ENCODE peak calls at places on chromosomes 3 and 15, in nine cellular contexts. F, U, Y, L, D, J, N, Q and E are unnamed samples.
A peak's percentile ranks its signal among the peaks of the same experiment; 100 is the strongest.

GRCh38 chr3:189937302-189938255 is 183.1 kb downstream of the P3H2 start:
- DNase-seq in Q (no peak), N (peak; percentile 85), U (peak; percentile 99), D (no peak), L (no peak), F (no peak), J (no peak), Y (no peak), E (peak; percentile 94)

GRCh38 chr15:48625126-48625525 is 20.4 kb downstream of the FBN1 start:
- DNase-seq in J (no peak), Y (no peak), L (no peak), F (no peak), N (no peak), U (peak; percentile 54), Q (no peak), D (no peak), E (no peak)

GRCh38 chr15:64681424-64682024 is 93.9 kb downstream of the RBPMS2 start:
- DNase-seq in N (peak; percentile 69), D (no peak), L (no peak), Q (peak; percentile 88), Y (peak; percentile 26), J (no peak), U (peak; percentile 58), F (no peak), E (no peak)

GRCh38 chr3:188947401-188947982 is 224.3 kb upstream of the TPRG1 start:
- DNase-seq in Q (peak; percentile 94), N (peak; percentile 91), D (peak; percentile 93), Y (peak; percentile 76), F (peak; percentile 86), J (peak; percentile 88), U (peak; percentile 71), L (peak; percentile 91), E (peak; percentile 77)

GRCh38 chr3:133573054-133573628 is 345 bp upstream of the CDV3 start:
- DNase-seq in N (peak; percentile 100), F (peak; percentile 100), Y (peak; percentile 100), L (peak; percentile 100), Q (peak; percentile 100), U (peak; percentile 100), D (peak; percentile 100), J (peak; percentile 100), E (peak; percentile 100)

GRCh38 chr3:37556789-37557301 is 304.8 kb upstream of the CTDSPL start:
- DNase-seq in L (no peak), J (no peak), F (no peak), U (no peak), Q (no peak), D (no peak), N (no peak), Y (no peak), E (no peak)

GRCh38 chr3:30988774-30989173 is 94.3 kb upstream of the GADL1 start:
- DNase-seq in N (no peak), U (no peak), Q (no peak), L (no peak), F (no peak), D (no peak), Y (no peak), J (no peak), E (no peak)

GRCh38 chr3:22536582-22536981 is 666.5 kb upstream of the UBE2E2 start:
- DNase-seq in Y (no peak), N (no peak), D (no peak), Q (no peak), F (no peak), J (no peak), U (no peak), L (no peak), E (no peak)

GRCh38 chr3:69219101-69219708 is 96.8 kb upstream of the LMOD3 start:
- DNase-seq in L (no peak), J (no peak), Q (no peak), Y (no peak), D (no peak), U (no peak), F (no peak), N (no peak), E (no peak)

DNA sequence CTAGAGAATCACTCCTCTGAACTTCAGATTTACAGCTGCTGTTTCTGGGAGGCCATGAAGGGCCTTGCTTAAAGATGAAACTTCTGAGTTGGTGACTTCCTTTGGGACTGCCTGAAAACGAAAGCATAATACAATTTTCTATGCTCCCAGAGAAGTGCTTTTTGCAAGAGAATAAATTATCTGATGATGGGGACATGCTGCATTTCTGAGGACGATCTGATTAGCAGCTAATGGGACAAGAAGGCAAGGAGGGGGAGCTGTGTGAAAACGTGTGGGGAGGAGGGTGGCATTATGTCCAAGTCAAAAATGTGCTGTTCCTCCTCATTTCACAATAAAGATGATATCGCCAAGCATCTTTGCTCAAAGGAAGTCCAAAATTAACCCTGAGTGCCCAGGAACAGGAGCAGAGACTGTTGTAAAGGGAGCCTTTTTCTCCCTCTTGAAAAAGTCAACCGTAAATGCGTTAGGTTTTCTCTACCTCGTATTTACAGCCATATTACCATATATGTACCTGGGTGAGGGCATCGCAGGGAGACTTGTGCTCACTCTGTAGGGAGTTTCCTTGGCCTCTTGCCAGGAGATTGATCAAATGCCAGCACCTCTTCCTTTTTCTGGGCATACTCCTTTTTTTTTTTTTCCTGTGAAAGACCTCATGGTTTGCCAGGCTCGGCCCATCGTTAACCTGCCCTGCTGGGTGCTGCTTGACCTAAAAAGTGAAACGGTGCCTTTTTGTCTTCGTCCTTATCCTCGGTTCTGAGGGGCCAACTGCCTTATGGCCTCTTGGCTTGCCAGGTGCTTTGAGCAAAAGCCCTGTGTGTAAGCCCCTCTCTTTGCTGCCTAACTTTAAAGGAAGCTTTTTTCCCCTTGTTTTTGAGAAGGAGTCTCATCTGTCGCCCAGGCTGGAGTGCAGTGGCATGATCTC is 11.5 kb downstream of the ITPR1 start:
- DNase-seq in L (peak; percentile 42), Y (no peak), F (no peak), Q (no peak), N (peak; percentile 7), J (no peak), D (no peak), U (no peak), E (no peak)
- H3K4me3 ChIP-seq in L (peak overlapping the region; percentile 17), Y (no peak overlapping the region), F (peak overlapping the region; percentile 26), Q (no peak overlapping the region), N (no peak overlapping the region), J (peak overlapping the region; percentile 29), D (peak overlapping the region; percentile 45), U (no peak overlapping the region), E (no peak overlapping the region)

GRCh38 chr3:11154953-11155325 is 646 bp downstream of the HRH1 start:
- DNase-seq in Y (peak; percentile 7), U (no peak), Q (peak; percentile 60), F (no peak), J (no peak), N (no peak), D (peak; percentile 64), L (peak; percentile 23), E (no peak)
- H3K4me3 ChIP-seq in Y (peak overlapping the region; percentile 47), U (peak overlapping the region; percentile 87), Q (peak overlapping the region; percentile 71), F (peak overlapping the region; percentile 58), J (peak overlapping the region; percentile 63), N (peak overlapping the region; percentile 87), D (peak overlapping the region; percentile 89), L (peak overlapping the region; percentile 45), E (peak overlapping the region; percentile 82)

GRCh38 chr3:59121346-59122144 is 71.7 kb upstream of the CFAP20DC start:
- DNase-seq in F (no peak), N (no peak), Q (peak; percentile 42), J (no peak), Y (no peak), D (no peak), U (no peak), L (no peak), E (no peak)

GRCh38 chr3:59116138-59116537 is 66.3 kb upstream of the CFAP20DC start:
- DNase-seq in D (no peak), Y (no peak), Q (no peak), L (no peak), J (no peak), U (no peak), N (peak; percentile 2), F (no peak), E (no peak)

GRCh38 chr3:59118928-59119327 is 69.1 kb upstream of the CFAP20DC start:
- DNase-seq in J (no peak), F (no peak), U (no peak), L (no peak), D (no peak), Y (no peak), N (no peak), Q (no peak), E (no peak)

GRCh38 chr3:59117378-59117777 is 67.6 kb upstream of the CFAP20DC start:
- DNase-seq in U (no peak), F (no peak), N (no peak), Y (no peak), Q (no peak), J (no peak), D (no peak), L (no peak), E (no peak)

DNA sequence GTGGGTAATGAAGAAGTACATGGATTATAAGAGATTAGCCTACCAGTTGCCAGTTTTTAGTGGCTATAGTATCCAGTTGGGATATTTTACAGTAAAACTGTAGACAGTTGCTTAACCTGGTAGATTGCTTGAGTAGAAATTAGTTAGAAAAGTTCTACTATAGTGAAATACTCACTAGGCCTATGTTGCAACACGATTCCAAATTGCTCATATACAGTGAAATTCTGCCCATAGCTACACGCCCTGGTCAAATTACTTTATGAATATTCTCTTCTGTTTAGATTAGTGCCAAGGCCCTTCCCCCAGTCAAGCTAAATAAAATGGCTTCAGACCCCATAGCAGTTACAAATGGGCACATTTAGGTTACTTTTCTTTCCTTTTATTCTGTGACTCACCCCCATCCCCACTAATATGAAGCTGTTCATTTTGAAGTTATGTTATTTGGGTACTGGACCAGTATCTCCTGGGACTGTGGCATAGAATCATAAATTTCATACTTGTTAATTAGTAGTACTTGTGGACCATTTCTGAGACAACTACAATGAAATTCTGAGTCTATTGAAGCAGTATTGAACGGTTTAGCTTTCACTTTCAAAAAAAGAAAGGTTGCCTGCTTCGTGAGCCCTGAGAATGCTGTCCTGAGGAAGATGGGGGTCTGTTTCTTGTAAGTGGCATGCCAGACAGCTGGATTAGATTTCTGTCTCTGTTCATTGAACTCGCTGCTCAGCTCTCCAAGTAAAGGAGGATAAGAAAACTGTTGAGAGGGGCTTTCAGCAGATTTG is 65.7 kb upstream of the CFAP20DC start:
- DNase-seq in F (no peak), Y (no peak), J (no peak), L (no peak), U (peak; percentile 38), D (no peak), N (peak; percentile 71), Q (no peak), E (no peak)
- H3K4me3 ChIP-seq in F (no peak overlapping the region), Y (no peak overlapping the region), J (no peak overlapping the region), L (no peak overlapping the region), U (peak overlapping the region; percentile 37), D (no peak overlapping the region), N (peak overlapping the region; percentile 25), Q (no peak overlapping the region), E (peak overlapping the region; percentile 15)

GRCh38 chr15:85380860-85381535 is 595 bp downstream of the AKAP13 start:
- DNase-seq in U (peak; percentile 35), F (peak; percentile 62), N (peak; percentile 54), J (peak; percentile 75), L (no peak), Y (no peak), D (peak; percentile 75), Q (peak; percentile 73), E (no peak)

GRCh38 chr15:85383470-85384148 is 3.2 kb downstream of the AKAP13 start:
- DNase-seq in F (no peak), N (no peak), U (no peak), Q (no peak), J (no peak), Y (no peak), L (no peak), D (no peak), E (no peak)

GRCh38 chr15:85382942-85383341 is 2.5 kb downstream of the AKAP13 start:
- DNase-seq in D (no peak), U (no peak), N (no peak), Y (no peak), J (no peak), F (no peak), L (peak; percentile 30), Q (no peak), E (no peak)

GRCh38 chr15:85380217-85380859 is at the start of gene AKAP13:
- DNase-seq in Y (peak; percentile 78), F (peak; percentile 97), D (peak; percentile 99), U (peak; percentile 100), L (peak; percentile 96), N (peak; percentile 100), J (peak; percentile 99), Q (peak; percentile 99), E (peak; percentile 99)

GRCh38 chr15:85381850-85382751 is 1.7 kb downstream of the AKAP13 start:
- DNase-seq in J (no peak), L (no peak), N (peak; percentile 35), Y (no peak), D (no peak), Q (no peak), F (no peak), U (peak; percentile 13), E (no peak)
- H3K4me3 ChIP-seq in J (peak overlapping the region; percentile 74), L (peak overlapping the region; percentile 97), N (peak overlapping the region; percentile 75), Y (no peak overlapping the region), D (peak overlapping the region; percentile 98), Q (peak overlapping the region; percentile 77), F (peak overlapping the region; percentile 87), U (peak overlapping the region; percentile 75), E (peak overlapping the region; percentile 71)